ENCODE peak calls at places on chromosomes 1 and 21, in eight cellular contexts. E is occipital lobe; V is Calu3; G is stromal cell of bone marrow; F is naive thymus-derived CD8-positive, alpha-beta T cell; P is endothelial cell; B is HS-27A; R is stomach. Y is an unnamed sample.

GRCh38 chr1:161726631-161727342 is 5.4 kb downstream of the FCRLB start:
- DNase-seq in E (peak), V (peak), G (peak), F (peak), P (peak), B (no peak), R (peak), Y (peak)

GRCh38 chr1:30635386-30635975 is 87.9 kb downstream of the MATN1 start:
- DNase-seq in E (no peak), V (no peak), G (no peak), F (no peak), P (no peak), B (no peak), R (no peak), Y (no peak)

GRCh38 chr1:230231739-230232075 is 164.7 kb downstream of the GALNT2 start:
- DNase-seq in E (no peak), V (no peak), G (peak), F (no peak), P (no peak), B (no peak), R (peak), Y (no peak)

GRCh38 chr1:236085545-236086159 is 20.8 kb upstream of the NID1 start:
- DNase-seq in E (no peak), V (no peak), G (no peak), F (no peak), P (no peak), B (no peak), R (no peak), Y (no peak)

GRCh38 chr1:173937062-173937461 is 19.9 kb upstream of the SERPINC1 start:
- DNase-seq in E (no peak), V (no peak), G (no peak), F (no peak), P (no peak), B (no peak), R (no peak), Y (no peak)

GRCh38 chr1:198667186-198667585 is 28.3 kb downstream of the PTPRC start:
- DNase-seq in E (no peak), V (no peak), G (no peak), F (no peak), P (no peak), B (no peak), R (no peak), Y (no peak)

GRCh38 chr21:43345746-43346409 is 81.1 kb downstream of the SIK1 start:
- DNase-seq in E (no peak), V (no peak), G (peak), F (no peak), P (no peak), B (no peak), R (no peak), Y (peak)

GRCh38 chr1:11761988-11762406 is at the start of gene C1orf167:
- DNase-seq in E (no peak), V (no peak), G (no peak), F (no peak), P (no peak), B (no peak), R (peak), Y (no peak)

GRCh38 chr1:204870165-204870912 is at the start of gene NFASC:
- DNase-seq in E (peak), V (no peak), G (no peak), F (no peak), P (no peak), B (no peak), R (no peak), Y (no peak)

GRCh38 chr1:3898994-3899775 is 887 bp downstream of the C1orf174 start:
- DNase-seq in E (no peak), V (no peak), G (no peak), F (no peak), P (no peak), B (no peak), R (no peak), Y (peak)

GRCh38 chr21:32240708-32241433 is 38.0 kb downstream of the MIS18A start:
- DNase-seq in E (no peak), V (no peak), G (peak), F (no peak), P (no peak), B (no peak), R (no peak), Y (no peak)

GRCh38 chr1:81801032-81801833 is 499 bp downstream of the ADGRL2 start:
- DNase-seq in E (peak), V (peak), G (peak), F (no peak), P (peak), B (no peak), R (peak), Y (peak)

GRCh38 chr1:30250338-30251022 is 472.9 kb downstream of the MATN1 start:
- DNase-seq in E (no peak), V (no peak), G (no peak), F (no peak), P (no peak), B (no peak), R (no peak), Y (no peak)

GRCh38 chr1:220551718-220552117 is 23.8 kb downstream of the MARK1 start:
- DNase-seq in E (no peak), V (no peak), G (no peak), F (no peak), P (no peak), B (no peak), R (no peak), Y (no peak)

GRCh38 chr1:21913763-21914162 is 23.3 kb downstream of the HSPG2 start:
- DNase-seq in E (no peak), V (no peak), G (no peak), F (no peak), P (no peak), B (no peak), R (no peak), Y (no peak)

GRCh38 chr1:203534526-203534925 is 40.6 kb downstream of the OPTC start:
- DNase-seq in E (no peak), V (no peak), G (peak), F (no peak), P (no peak), B (peak), R (no peak), Y (peak)

GRCh38 chr1:31013187-31013864 is 52.2 kb downstream of the PUM1 start:
- DNase-seq in E (no peak), V (peak), G (no peak), F (no peak), P (no peak), B (no peak), R (no peak), Y (no peak)

GRCh38 chr21:27300770-27301169 is 333.9 kb upstream of the ADAMTS5 start:
- DNase-seq in E (no peak), V (no peak), G (no peak), F (no peak), P (no peak), B (no peak), R (no peak), Y (no peak)

GRCh38 chr1:179082308-179083030 is 599 bp downstream of the TOR3A start:
- DNase-seq in E (peak), V (peak), G (no peak), F (peak), P (peak), B (peak), R (peak), Y (peak)

GRCh38 chr1:33292726-33293340 is 28.1 kb downstream of the A3GALT2 start:
- DNase-seq in E (no peak), V (no peak), G (no peak), F (no peak), P (no peak), B (no peak), R (no peak), Y (no peak)

GRCh38 chr21:20999567-21000169 is 1.5 kb downstream of the NCAM2 start:
- DNase-seq in E (peak), V (no peak), G (peak), F (peak), P (peak), B (no peak), R (no peak), Y (peak)

GRCh38 chr1:222643937-222644648 is 26.2 kb downstream of the MIA3 start:
- DNase-seq in E (peak), V (peak), G (peak), F (peak), P (peak), B (peak), R (peak), Y (peak)

Y was measured in A549.